ENCODE peak calls at places on chromosomes 3 and 15, in nine cellular contexts. A is GM10248, H is A549, J is HL-60, P is Calu3, T is astrocyte of the spinal cord, X is left ventricle myocardium inferior, G is neural progenitor cell, B is uterus. Q is an unnamed sample.

GRCh38 chr3:45606991-45607712 is 12.6 kb downstream of the LIMD1 start:
- DNase-seq in B (peak; percentile 46), A (no peak), J (no peak), G (no peak), T (peak; percentile 27), H (no peak), P (no peak), X (peak; percentile 63), Q (no peak)

GRCh38 chr15:67144609-67145306 is 79.4 kb downstream of the SMAD3 start:
- DNase-seq in H (no peak), T (peak; percentile 94), A (no peak), P (no peak), G (no peak), J (peak; percentile 74), B (peak; percentile 16), X (no peak), Q (no peak)

GRCh38 chr3:169383770-169384169 is 279.7 kb downstream of the MECOM start:
- DNase-seq in P (peak; percentile 46), A (no peak), X (no peak), G (no peak), T (no peak), H (no peak), J (no peak), B (no peak), Q (peak; percentile 40)

GRCh38 chr3:142046320-142047020 is 102.9 kb downstream of the TFDP2 start:
- DNase-seq in G (no peak), H (no peak), P (no peak), B (no peak), T (no peak), A (no peak), J (peak; percentile 79), X (no peak), Q (no peak)

GRCh38 chr3:180571831-180572578 is 30.0 kb upstream of the TTC14 start:
- DNase-seq in P (no peak), T (no peak), J (no peak), G (no peak), H (no peak), A (peak; percentile 8), X (no peak), B (no peak), Q (no peak)

GRCh38 chr3:155243512-155243921 is 50.0 kb downstream of the STRIT1 start:
- DNase-seq in G (no peak), T (peak; percentile 56), J (no peak), H (no peak), A (no peak), B (no peak), P (no peak), X (no peak), Q (no peak)

GRCh38 chr15:77865106-77865630 is 212.3 kb downstream of the TBC1D2B start:
- DNase-seq in G (no peak), T (no peak), A (no peak), H (no peak), P (no peak), B (peak; percentile 5), J (no peak), X (no peak), Q (no peak)

GRCh38 chr3:81218023-81218422 is 543.4 kb downstream of the GBE1 start:
- DNase-seq in T (peak; percentile 29), B (no peak), J (no peak), P (peak; percentile 41), H (no peak), X (no peak), G (peak; percentile 37), A (no peak), Q (peak; percentile 34)

GRCh38 chr15:74227968-74228722 is 8.0 kb upstream of the CCDC33 start:
- DNase-seq in A (no peak), T (peak; percentile 29), X (no peak), H (no peak), P (no peak), J (no peak), G (no peak), B (no peak), Q (no peak)

GRCh38 chr3:60307800-60308199 is 943.5 kb downstream of the FHIT start:
- DNase-seq in A (no peak), J (no peak), P (no peak), B (no peak), G (no peak), X (no peak), T (no peak), H (no peak), Q (no peak)

GRCh38 chr3:28349397-28350000 is 875 bp upstream of the AZI2 start:
- DNase-seq in J (no peak), B (no peak), T (no peak), H (peak; percentile 5), P (no peak), G (no peak), X (no peak), A (no peak), Q (no peak)

GRCh38 chr15:82046668-82047492 is 1.1 kb upstream of the MEX3B start:
- DNase-seq in G (peak; percentile 98), J (peak; percentile 85), X (peak; percentile 93), B (peak; percentile 92), P (peak; percentile 97), H (peak; percentile 94), A (peak; percentile 96), T (peak; percentile 93), Q (peak; percentile 87)

DNA sequence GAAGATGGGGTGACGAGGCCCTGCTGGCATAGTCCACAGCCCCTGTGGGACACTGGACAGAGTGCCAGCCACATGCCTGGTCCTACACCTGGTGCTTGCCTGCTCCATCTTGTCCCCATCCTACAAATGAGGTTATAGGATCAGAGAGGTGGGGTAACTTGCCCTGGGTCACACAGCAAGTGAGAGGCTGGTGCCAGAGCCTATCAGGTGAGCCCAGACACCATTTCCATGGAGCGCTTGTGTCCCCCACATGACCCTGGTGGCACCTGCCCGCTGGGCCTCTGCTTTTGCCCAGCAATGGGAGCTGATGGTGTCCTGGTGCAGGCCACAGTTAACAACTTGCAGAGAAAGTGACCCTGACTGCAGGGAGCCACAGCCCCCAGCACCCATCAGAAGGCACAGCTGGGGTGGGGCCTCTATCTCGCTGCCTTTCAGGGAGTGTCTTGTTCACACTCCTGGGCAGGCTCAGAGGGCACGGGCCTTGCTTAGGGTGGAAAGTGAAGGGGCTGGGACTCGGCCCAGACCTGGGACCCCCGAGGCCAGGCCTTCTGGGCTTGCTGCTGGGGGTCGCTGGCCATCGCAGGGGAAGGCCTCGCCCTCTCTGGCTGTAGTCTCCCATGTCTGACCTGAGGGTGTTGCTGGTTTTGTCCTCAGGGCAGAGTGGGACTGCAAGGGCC is 7.2 kb downstream of the PLXNA1 start:
- DNase-seq in G (no peak), J (no peak), X (no peak), T (no peak), A (no peak), P (no peak), H (no peak), B (no peak), Q (no peak)
- TF ChIP-seq CTCF in G (no peak), J (no peak), X (no peak), T (no peak), A (no peak), P (no peak), H (no peak), B (no peak), Q (no peak)

DNA sequence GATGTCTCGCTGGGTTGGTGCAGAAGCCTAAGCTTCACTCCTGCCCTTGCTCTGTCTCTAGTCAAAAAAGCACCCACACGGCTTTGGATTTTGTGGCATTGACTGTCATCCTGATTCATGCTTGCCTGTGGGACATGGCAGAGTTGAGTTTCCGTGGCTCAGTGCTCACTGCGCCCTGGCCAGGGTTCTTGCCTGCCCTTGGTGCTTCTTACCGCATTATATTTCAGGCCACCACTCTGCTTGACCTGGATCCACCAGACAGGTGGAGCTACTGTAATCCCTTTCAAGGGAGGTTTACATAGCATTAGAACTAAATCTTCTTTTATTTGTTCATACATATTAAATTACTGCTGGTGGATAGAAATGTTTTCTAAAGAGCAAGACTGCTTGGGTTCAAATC is 64.3 kb upstream of the PLAAT1 start:
- DNase-seq in B (no peak), G (no peak), J (no peak), H (no peak), X (no peak), A (peak; percentile 1), T (no peak), P (no peak), Q (no peak)
- TF ChIP-seq CTCF in B (no peak), G (no peak), J (no peak), H (no peak), X (no peak), A (no peak), T (no peak), P (no peak), Q (no peak)

DNA sequence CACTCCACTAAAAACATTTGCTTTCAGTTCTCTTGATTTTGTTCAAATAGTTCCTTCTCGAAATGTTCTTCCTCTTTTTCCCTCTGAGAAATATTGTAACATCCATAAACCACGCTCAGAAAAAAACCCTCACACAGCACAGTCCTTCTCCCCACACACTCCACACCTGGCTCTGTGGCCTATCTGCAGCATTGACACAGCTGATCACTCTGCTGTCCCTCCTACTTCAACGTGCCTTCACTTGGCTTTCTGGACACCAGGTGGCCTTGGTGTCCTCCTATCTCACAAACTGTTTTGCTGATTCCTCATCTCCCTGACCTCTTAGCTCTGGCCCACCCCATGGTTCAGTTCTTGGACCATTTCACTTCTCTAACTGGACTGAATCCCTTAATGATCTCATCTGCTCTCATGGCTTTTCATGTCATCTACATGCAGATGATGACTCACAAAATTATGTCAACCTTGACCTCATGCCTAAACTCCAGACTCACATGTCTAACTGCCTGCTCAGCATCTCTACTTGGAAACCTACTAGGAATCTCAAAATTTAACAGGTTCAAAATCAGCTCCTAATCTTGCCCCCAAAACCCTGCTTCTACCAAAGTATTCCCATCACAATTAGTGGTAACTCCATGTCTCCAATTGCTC is 93.3 kb downstream of the TRIM42 start:
- DNase-seq in G (no peak), X (no peak), A (no peak), T (no peak), J (peak; percentile 17), P (no peak), H (no peak), B (no peak), Q (no peak)
- TF ChIP-seq CTCF in G (no peak), X (no peak), A (no peak), T (no peak), J (no peak), P (no peak), H (no peak), B (no peak), Q (no peak)

GRCh38 chr15:51622269-51623180 is at the start of gene DMXL2:
- DNase-seq in H (peak; percentile 95), J (peak; percentile 88), X (peak; percentile 85), B (peak; percentile 81), G (peak; percentile 95), A (peak; percentile 79), T (peak; percentile 89), P (peak; percentile 79), Q (peak; percentile 79)

GRCh38 chr15:51621155-51621554 is 1.4 kb downstream of the DMXL2 start:
- DNase-seq in H (no peak), X (no peak), G (no peak), B (no peak), P (no peak), J (no peak), A (no peak), T (no peak), Q (no peak)

GRCh38 chr15:51620647-51621046 is 1.9 kb downstream of the DMXL2 start:
- DNase-seq in B (no peak), G (no peak), P (no peak), H (no peak), T (no peak), X (no peak), J (peak; percentile 39), A (peak; percentile 19), Q (no peak)

GRCh38 chr15:51623386-51623938 is 891 bp upstream of the DMXL2 start:
- DNase-seq in T (no peak), P (no peak), A (no peak), G (no peak), B (no peak), H (no peak), X (no peak), J (peak; percentile 85), Q (peak; percentile 33)

GRCh38 chr15:51621917-51622268 is 678 bp downstream of the DMXL2 start:
- DNase-seq in X (peak; percentile 32), T (peak; percentile 68), J (peak; percentile 66), A (peak; percentile 60), P (peak; percentile 42), G (peak; percentile 67), H (peak; percentile 76), B (peak; percentile 42), Q (peak; percentile 61)
- TF ChIP-seq CTCF in X (no peak), T (peak; percentile 35), J (no peak), A (peak; percentile 14), P (no peak), G (peak; percentile 13), H (peak; percentile 18), B (no peak), Q (peak; percentile 14)